ENCODE peak calls at places on chromosomes 12 and 14, in four cellular contexts. N is stimulated activated CD4-positive, alpha-beta T cell treated with anti-CD3 and anti-CD28 coated beads, Interleukin-15, amount 100 ng/mL, for 24 hours; W is AG04450; O is renal cortical epithelial cell. B is an unnamed sample.
A peak's percentile ranks its signal among the peaks of the same experiment; 100 is the strongest.

GRCh38 chr12:93550748-93551611 is 21.5 kb upstream of the SOCS2 start:
- DNase-seq in N (no peak), W (no peak), O (no peak), B (no peak)

GRCh38 chr14:94539181-94539580 is 22.1 kb upstream of the SERPINA4 start:
- DNase-seq in N (no peak), W (no peak), O (no peak), B (no peak)

GRCh38 chr12:88388566-88389269 is 191.6 kb downstream of the KITLG start:
- DNase-seq in N (no peak), W (no peak), O (no peak), B (no peak)

GRCh38 chr14:104467236-104467635 is 112.3 kb upstream of the C14orf180 start:
- DNase-seq in N (no peak), W (no peak), O (no peak), B (no peak)

GRCh38 chr12:111842556-111843396 is 748 bp downstream of the MAPKAPK5 start:
- DNase-seq in N (no peak), W (no peak), O (peak; percentile 14), B (no peak)

GRCh38 chr12:51818567-51819300 is 29.8 kb downstream of the FIGNL2 start:
- DNase-seq in N (no peak), W (peak; percentile 34), O (peak; percentile 51), B (no peak)

GRCh38 chr12:3604750-3605638 is 114.0 kb downstream of the PRMT8 start:
- DNase-seq in N (no peak), W (no peak), O (peak; percentile 60), B (no peak)

GRCh38 chr14:56514663-56515371 is 64.8 kb upstream of the TMEM260 start:
- DNase-seq in N (peak; percentile 35), W (no peak), O (peak; percentile 12), B (peak; percentile 21)

GRCh38 chr14:53741379-53742225 is 215.0 kb downstream of the BMP4 start:
- DNase-seq in N (no peak), W (no peak), O (peak; percentile 89), B (no peak)

B was measured in erythroblast.